ENCODE peak calls at places on chromosomes 11 and 22, in ten cellular contexts. T is pancreas, E is GM23338, U is heart right ventricle, P is tibial nerve, C is colonic mucosa, F is Peyer's patch, J is sigmoid colon, W is hepatocyte, B is fibroblast of lung. L is an unnamed sample. For H3K4me1, the result is how much of the 10 kb centered on the place peaks cover.

GRCh38 chr22:41302016-41302767 is 867 bp downstream of the ZC3H7B start:
- DNase-seq in T (no peak), E (peak), U (no peak), P (no peak), C (no peak), F (no peak), J (no peak), W (peak), B (peak), L (no peak)

GRCh38 chr11:16739326-16739875 is 954 bp downstream of the C11orf58 start:
- DNase-seq in T (no peak), E (peak), U (no peak), P (no peak), C (no peak), F (no peak), J (no peak), W (peak), B (peak), L (no peak)

GRCh38 chr11:113570906-113571305 is 95.7 kb upstream of the DRD2 start:
- DNase-seq in T (no peak), E (no peak), U (no peak), P (no peak), C (no peak), F (no peak), J (no peak), W (no peak), B (no peak), L (no peak)

GRCh38 chr11:93199616-93200015 is 1.8 kb upstream of the SLC36A4 start:
- DNase-seq in T (no peak), E (no peak), U (no peak), P (no peak), C (no peak), F (no peak), J (no peak), W (no peak), B (no peak), L (no peak)

GRCh38 chr22:35955546-35955945 is 73.1 kb downstream of the RBFOX2 start:
- DNase-seq in T (no peak), E (no peak), U (no peak), P (no peak), C (no peak), F (no peak), J (no peak), W (no peak), B (no peak), L (no peak)

GRCh38 chr11:66639066-66639813 is 737 bp downstream of the RBM4 start:
- DNase-seq in T (no peak), E (peak), U (peak), P (peak), C (no peak), F (no peak), J (peak), W (peak), B (peak), L (no peak)

GRCh38 chr11:72431846-72432245 is 2.5 kb downstream of the CLPB start:
- DNase-seq in T (no peak), E (no peak), U (no peak), P (no peak), C (no peak), F (no peak), J (no peak), W (no peak), B (no peak), L (no peak)

GRCh38 chr11:9651899-9652748 is 11.8 kb upstream of the SWAP70 start:
- DNase-seq in T (no peak), E (no peak), U (no peak), P (no peak), C (no peak), F (no peak), J (no peak), W (no peak), B (no peak), L (no peak)

GRCh38 chr11:113874920-113875413 is 405 bp downstream of the USP28 start:
- DNase-seq in T (no peak), E (peak), U (no peak), P (no peak), C (peak), F (no peak), J (no peak), W (no peak), B (no peak), L (no peak)

GRCh38 chr11:131889146-131889577 is 518.7 kb downstream of the NTM start:
- DNase-seq in T (no peak), E (peak), U (no peak), P (no peak), C (no peak), F (no peak), J (no peak), W (peak), B (peak), L (peak)

DNA sequence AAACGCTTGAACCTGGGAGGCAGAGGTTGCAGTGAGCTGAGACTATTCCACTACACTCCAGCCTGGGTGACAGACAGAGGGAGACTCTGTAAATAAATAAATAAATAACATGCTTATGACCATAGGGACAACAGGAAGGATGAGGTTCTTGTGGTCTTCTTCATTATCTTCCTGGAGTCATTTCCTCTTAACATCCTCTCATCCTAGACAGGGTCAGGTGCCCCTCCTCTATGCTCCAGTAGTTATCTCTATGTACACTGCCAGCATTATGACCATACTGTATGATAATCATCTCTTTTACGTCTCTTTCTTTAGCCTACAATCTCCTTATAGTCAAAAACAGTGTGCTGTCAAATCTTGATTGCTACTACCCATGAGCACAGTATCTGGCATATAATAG is 17.7 kb downstream of the RAB30 start:
- DNase-seq in T (no peak), E (no peak), U (no peak), P (no peak), C (no peak), F (no peak), J (no peak), W (no peak), B (no peak), L (no peak)
- H3K4me1 ChIP-seq in T (under half), E (under half), U (under half), P (under half), C (under half), F (under half), J (under half), W (under half), B (under half), L (under half)

GRCh38 chr11:65489706-65490310 is 9.0 kb upstream of the MALAT1 start:
- DNase-seq in T (no peak), E (no peak), U (peak), P (no peak), C (no peak), F (peak), J (peak), W (peak), B (peak), L (no peak)

GRCh38 chr11:65486570-65487466 is 12.0 kb upstream of the MALAT1 start:
- DNase-seq in T (peak), E (no peak), U (no peak), P (no peak), C (peak), F (peak), J (peak), W (peak), B (no peak), L (no peak)

GRCh38 chr11:65487467-65488272 is 11.2 kb upstream of the MALAT1 start:
- DNase-seq in T (peak), E (peak), U (peak), P (peak), C (peak), F (peak), J (peak), W (peak), B (peak), L (peak)

GRCh38 chr11:65489061-65489705 is 9.7 kb upstream of the MALAT1 start:
- DNase-seq in T (no peak), E (peak), U (peak), P (no peak), C (no peak), F (no peak), J (peak), W (peak), B (peak), L (peak)

DNA sequence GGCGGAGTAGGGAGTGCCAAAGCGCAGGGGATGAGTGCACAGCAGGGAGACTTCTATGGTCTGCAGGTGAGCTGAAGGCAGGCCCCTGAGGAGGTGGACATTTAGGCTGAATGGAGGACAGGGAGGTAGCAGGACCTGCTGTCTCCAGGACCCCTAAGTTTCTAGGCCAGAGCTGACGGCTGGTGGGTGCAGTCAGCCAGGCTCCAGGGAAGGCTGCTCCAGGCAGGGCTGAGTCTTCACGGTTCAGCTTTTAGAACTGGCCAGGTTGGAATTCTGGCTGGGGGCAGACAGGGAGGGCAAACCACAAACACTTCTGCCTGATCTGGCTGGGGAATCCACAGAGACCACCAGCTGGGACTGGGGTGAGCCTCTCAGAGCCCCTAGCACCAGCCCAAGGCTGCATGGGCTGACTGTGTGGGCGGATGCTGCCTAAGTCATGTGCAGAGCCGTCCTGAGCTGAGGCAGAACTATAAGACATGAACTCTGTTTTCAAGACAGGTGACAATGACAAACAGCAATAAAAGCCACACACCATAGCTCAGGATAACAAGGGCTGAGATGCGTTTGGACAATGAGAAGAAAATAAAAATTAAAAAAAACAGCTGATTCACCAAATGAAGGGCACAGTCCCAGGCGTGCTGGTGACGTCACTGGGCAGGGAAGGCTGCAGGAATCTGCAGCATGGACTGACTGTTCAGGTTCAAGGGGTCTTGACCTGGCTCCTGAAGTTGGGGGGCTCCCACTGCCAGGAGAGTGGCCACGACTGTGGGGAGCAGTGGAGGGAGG is 10.4 kb upstream of the MALAT1 start:
- DNase-seq in T (no peak), E (no peak), U (no peak), P (peak), C (peak), F (peak), J (peak), W (peak), B (peak), L (peak)
- H3K27ac ChIP-seq in T (peak), E (peak), U (peak), P (peak), C (peak), F (peak), J (peak), W (peak), B (peak), L (peak)

DNA sequence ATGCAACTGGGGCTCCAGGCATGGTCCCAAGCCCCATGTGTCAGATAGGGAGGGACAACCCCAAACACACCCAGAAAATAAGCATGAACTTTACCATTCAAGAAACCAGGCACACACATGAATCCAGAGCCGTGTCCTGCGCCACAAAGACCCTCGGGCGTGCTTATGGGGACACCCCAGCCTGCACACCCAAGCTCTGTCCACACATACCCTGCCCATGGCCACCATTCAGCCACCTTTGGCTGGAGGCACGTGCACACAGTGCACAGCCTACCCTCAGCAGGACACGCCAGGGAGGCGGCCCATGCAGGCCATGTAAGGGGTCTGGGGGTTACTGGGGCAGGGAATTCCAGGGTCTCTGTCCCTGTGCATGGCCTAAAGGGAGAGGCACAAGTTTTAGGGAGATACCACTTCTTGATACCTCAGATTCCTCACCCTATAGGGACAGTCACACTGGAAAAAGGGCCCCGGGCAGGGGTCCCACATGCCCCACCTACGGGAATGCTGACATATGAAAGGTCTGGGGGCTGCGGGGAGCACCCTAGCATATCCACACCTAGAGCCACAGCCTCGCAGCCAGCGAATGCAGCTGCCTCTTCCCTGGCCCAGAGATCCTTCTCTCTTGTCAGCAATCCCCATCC is 20.6 kb downstream of the PACSIN2 start:
- DNase-seq in T (no peak), E (no peak), U (no peak), P (no peak), C (no peak), F (peak), J (peak), W (no peak), B (no peak), L (no peak)
- H3K4me3 ChIP-seq in T (no peak), E (no peak), U (peak), P (peak), C (peak), F (no peak), J (peak), W (no peak), B (peak), L (peak)

GRCh38 chr11:124474079-124474478 is 28.6 kb upstream of the OR8B8 start:
- DNase-seq in T (no peak), E (no peak), U (no peak), P (no peak), C (no peak), F (no peak), J (no peak), W (no peak), B (no peak), L (no peak)

GRCh38 chr11:124470516-124471231 is 25.2 kb upstream of the OR8B8 start:
- DNase-seq in T (no peak), E (no peak), U (peak), P (no peak), C (no peak), F (no peak), J (no peak), W (no peak), B (no peak), L (no peak)

GRCh38 chr11:124475265-124475664 is 29.8 kb upstream of the OR8B8 start:
- DNase-seq in T (no peak), E (no peak), U (no peak), P (no peak), C (no peak), F (no peak), J (no peak), W (no peak), B (no peak), L (no peak)

GRCh38 chr11:124474779-124475178 is 29.3 kb upstream of the OR8B8 start:
- DNase-seq in T (no peak), E (no peak), U (no peak), P (no peak), C (no peak), F (no peak), J (no peak), W (no peak), B (no peak), L (no peak)

DNA sequence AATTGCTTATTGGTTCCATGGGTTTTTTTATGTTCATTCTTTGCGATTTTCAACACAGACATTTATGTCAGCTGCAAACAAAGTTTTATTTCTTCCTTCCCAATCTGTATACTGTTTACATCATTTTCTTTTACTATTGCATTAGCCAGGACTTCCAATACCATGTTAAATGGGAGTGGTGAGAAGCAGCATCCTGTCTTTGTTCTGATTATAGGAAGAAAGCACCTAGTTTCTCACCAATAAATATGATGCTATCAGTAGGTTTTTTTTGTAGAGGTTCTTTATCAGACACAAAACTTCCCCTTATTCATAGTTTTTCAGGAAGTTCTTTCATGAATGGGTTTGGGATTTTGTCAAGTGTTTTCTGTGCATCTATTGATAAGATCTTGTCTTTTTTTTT is 28.0 kb upstream of the OR8B8 start:
- DNase-seq in T (no peak), E (no peak), U (no peak), P (no peak), C (no peak), F (no peak), J (no peak), W (no peak), B (no peak), L (no peak)
- H3K4me1 ChIP-seq in T (under half), E (under half), U (under half), P (under half), C (under half), F (under half), J (under half), W (under half), B (under half), L (under half)

DNA sequence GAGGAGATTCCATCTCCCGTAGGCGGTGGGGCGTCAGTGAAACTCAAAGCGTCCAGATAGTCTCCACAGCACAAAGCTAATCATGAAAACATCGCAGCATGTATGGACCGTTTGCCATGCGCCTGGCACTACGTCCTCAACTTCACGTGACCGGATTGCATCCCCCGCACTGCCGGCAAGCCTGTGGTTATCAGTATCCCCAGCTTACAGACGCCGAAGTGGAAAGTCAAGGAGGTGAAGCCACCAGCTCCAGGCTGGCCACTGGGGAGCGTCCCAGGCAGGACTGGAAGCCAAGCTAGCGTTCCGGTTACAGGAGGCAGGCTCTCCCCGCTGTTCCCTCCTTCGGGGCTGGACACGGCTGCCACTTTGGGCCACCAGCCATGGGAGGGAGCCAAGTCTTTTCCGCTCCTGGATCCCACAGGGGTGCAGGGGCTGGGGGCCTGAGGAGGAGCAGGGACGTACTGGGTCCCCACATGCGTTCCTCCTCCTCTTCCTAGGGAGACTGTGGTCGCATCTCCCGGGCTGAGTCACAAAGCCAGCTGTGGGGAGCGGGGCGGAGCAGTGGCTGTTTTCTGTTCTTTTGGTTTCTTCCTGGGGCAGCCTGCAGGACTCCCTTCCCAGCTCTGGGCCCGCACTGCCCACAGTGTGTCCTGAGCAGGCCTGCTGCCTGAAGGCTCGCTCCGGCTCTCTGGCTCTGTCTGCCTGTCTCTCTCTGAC is 4.3 kb upstream of the OSBPL5 start:
- DNase-seq in T (peak), E (peak), U (peak), P (peak), C (no peak), F (peak), J (peak), W (no peak), B (peak), L (peak)
- H3K27ac ChIP-seq in T (no peak), E (no peak), U (peak), P (no peak), C (no peak), F (no peak), J (peak), W (no peak), B (peak), L (no peak)

DNA sequence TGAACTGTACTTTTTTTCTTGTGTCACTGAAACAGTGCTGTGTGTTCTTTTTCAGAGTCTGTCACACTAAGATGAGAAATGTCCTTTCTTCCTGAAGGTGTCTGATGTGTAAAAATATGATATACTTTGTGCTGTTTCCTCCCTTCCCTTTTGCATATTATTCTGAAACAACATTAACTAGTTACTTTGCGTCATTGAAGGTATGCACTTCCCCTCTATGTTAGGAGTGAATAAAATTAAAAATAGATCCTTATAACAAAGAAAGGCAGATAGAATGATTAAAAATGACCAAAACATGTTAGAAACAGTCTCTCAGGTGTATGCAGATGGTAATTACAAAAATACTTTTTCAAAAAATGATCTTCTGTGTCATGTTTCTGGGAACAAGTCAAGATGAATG is 1.6 kb upstream of the RAB30 start:
- DNase-seq in T (no peak), E (no peak), U (no peak), P (no peak), C (no peak), F (no peak), J (no peak), W (no peak), B (no peak), L (no peak)
- H3K4me3 ChIP-seq in T (no peak), E (peak), U (peak), P (no peak), C (peak), F (no peak), J (peak), W (peak), B (peak), L (no peak)

GRCh38 chr11:19576903-19577302 is 135.7 kb upstream of the NAV2 start:
- DNase-seq in T (no peak), E (no peak), U (no peak), P (no peak), C (no peak), F (no peak), J (no peak), W (no peak), B (no peak), L (no peak)

GRCh38 chr11:19573666-19574065 is 139.0 kb upstream of the NAV2 start:
- DNase-seq in T (no peak), E (no peak), U (peak), P (no peak), C (no peak), F (no peak), J (no peak), W (no peak), B (no peak), L (no peak)

GRCh38 chr11:19577391-19577831 is 135.2 kb upstream of the NAV2 start:
- DNase-seq in T (no peak), E (no peak), U (peak), P (no peak), C (no peak), F (no peak), J (no peak), W (no peak), B (peak), L (no peak)

GRCh38 chr11:19576054-19576453 is 136.6 kb upstream of the NAV2 start:
- DNase-seq in T (no peak), E (no peak), U (no peak), P (no peak), C (no peak), F (no peak), J (no peak), W (no peak), B (no peak), L (no peak)

DNA sequence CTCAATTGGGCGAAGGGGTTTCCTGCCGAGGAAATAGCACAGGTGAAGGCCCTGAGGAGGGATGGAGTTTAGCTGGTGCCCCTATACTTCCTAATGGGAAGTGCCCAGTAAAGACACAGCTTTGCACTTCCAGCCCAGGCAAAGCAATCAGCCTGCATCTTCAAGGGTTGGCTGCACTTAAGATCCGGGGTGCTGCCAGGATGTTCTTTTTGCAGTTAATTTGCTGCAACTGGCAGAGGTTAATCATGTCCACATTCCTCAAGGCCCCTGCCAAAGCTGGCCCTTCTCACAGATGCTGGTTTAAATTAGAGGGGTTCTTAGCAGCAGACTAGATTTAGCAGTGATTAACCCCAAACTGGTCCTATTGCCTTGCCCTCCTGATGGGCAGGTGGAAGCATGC is 137.7 kb upstream of the NAV2 start:
- DNase-seq in T (no peak), E (no peak), U (no peak), P (no peak), C (no peak), F (no peak), J (no peak), W (no peak), B (no peak), L (no peak)
- H3K4me1 ChIP-seq in T (under half), E (under half), U (under half), P (under half), C (under half), F (under half), J (half or more), W (under half), B (under half), L (under half)